ENCODE peak calls at places on chromosomes 4 and X, in ten cellular contexts. S, C, E, Z, N, K, O, F, L and B are unnamed samples.

GRCh38 chrX:124098089-124098488 is 136.6 kb downstream of the STAG2 start:
- DNase-seq in N (no peak), L (no peak), Z (peak; percentile 74), S (no peak), E (peak; percentile 7), C (peak; percentile 33), K (peak; percentile 46), F (no peak), O (no peak), B (peak; percentile 3)

GRCh38 chr4:128228778-128229457 is 58.7 kb downstream of the PGRMC2 start:
- DNase-seq in O (no peak), L (no peak), F (no peak), N (no peak), S (no peak), C (no peak), Z (no peak), E (no peak), K (peak; percentile 37), B (peak; percentile 29)

GRCh38 chr4:149896428-149896827 is 80.8 kb upstream of the IQCM start:
- DNase-seq in L (no peak), N (no peak), S (peak; percentile 43), E (no peak), O (no peak), C (peak; percentile 67), K (peak; percentile 64), F (peak; percentile 20), Z (peak; percentile 33), B (no peak)

GRCh38 chr4:116180056-116180690 is 905.2 kb downstream of the TRAM1L1 start:
- DNase-seq in C (peak; percentile 4), Z (peak; percentile 64), N (no peak), L (no peak), S (peak; percentile 3), K (no peak), E (no peak), O (no peak), F (no peak), B (peak; percentile 50)

GRCh38 chr4:143025111-143025704 is 159.5 kb upstream of the USP38 start:
- DNase-seq in S (peak; percentile 11), O (no peak), L (no peak), Z (peak; percentile 12), N (no peak), E (peak; percentile 10), C (peak; percentile 28), F (no peak), K (peak; percentile 62), B (peak; percentile 29)

GRCh38 chr4:37246891-37247290 is 2.3 kb downstream of the NWD2 start:
- DNase-seq in Z (no peak), S (no peak), C (no peak), E (no peak), O (no peak), K (no peak), F (no peak), N (no peak), L (no peak), B (peak; percentile 13)

GRCh38 chr4:90403781-90404180 is 276.6 kb downstream of the CCSER1 start:
- DNase-seq in L (no peak), S (no peak), N (no peak), C (no peak), O (no peak), K (peak; percentile 43), E (no peak), F (no peak), Z (no peak), B (no peak)

GRCh38 chrX:53077207-53078197 is 4.7 kb upstream of the TSPYL2 start:
- DNase-seq in K (no peak), C (no peak), E (no peak), Z (no peak), L (no peak), N (no peak), S (no peak), O (peak; percentile 75), F (no peak), B (no peak)

GRCh38 chr4:48907706-48908477 is 1.3 kb upstream of the OCIAD2 start:
- DNase-seq in E (no peak), O (no peak), F (no peak), L (no peak), C (no peak), Z (no peak), N (no peak), K (no peak), S (no peak), B (no peak)

GRCh38 chr4:62661821-62662220 is 1461.7 kb downstream of the ADGRL3 start:
- DNase-seq in F (no peak), K (no peak), N (no peak), Z (no peak), L (no peak), S (no peak), O (no peak), C (no peak), E (no peak), B (no peak)

GRCh38 chr4:107930821-107931774 is at the start of gene CYP2U1:
- DNase-seq in E (peak; percentile 37), C (peak; percentile 95), Z (peak; percentile 85), S (peak; percentile 62), K (peak; percentile 74), F (peak; percentile 85), O (peak; percentile 95), N (peak; percentile 83), L (peak; percentile 65), B (peak; percentile 81)

GRCh38 chr4:102829803-102830202 is 2.5 kb upstream of the UBE2D3 start:
- DNase-seq in K (no peak), E (no peak), N (no peak), Z (no peak), S (no peak), L (no peak), C (no peak), F (no peak), O (no peak), B (no peak)

GRCh38 chrX:13933352-13933751 is 96.3 kb downstream of the GEMIN8 start:
- DNase-seq in C (no peak), Z (no peak), K (no peak), E (no peak), N (no peak), F (no peak), L (no peak), O (no peak), S (no peak), B (no peak)

GRCh38 chr4:172985552-172985951 is 183.1 kb upstream of the GALNT7 start:
- DNase-seq in L (no peak), F (no peak), E (no peak), S (no peak), Z (no peak), C (no peak), K (peak; percentile 31), O (no peak), N (no peak), B (no peak)

GRCh38 chr4:35520059-35520458 is 724.3 kb downstream of the ARAP2 start:
- DNase-seq in C (no peak), O (no peak), S (no peak), N (no peak), L (no peak), E (no peak), F (no peak), K (no peak), Z (no peak), B (no peak)